ENCODE peak calls at places on chromosomes 13 and 19, in ten cellular contexts. R is NT2/D1, J is PC-3, V is tibial nerve, B is cardiac muscle cell, A is endodermal cell, I is adrenal gland, W is body of pancreas, Q is gastrocnemius medialis, Y is ovary. N is an unnamed sample.

GRCh38 chr19:55690109-55690768 is 15.2 kb downstream of the EPN1 start:
- DNase-seq in R (no peak), J (no peak), V (no peak), B (no peak), A (no peak), I (no peak), W (no peak), Q (no peak), Y (peak; percentile 30), N (peak; percentile 9)

GRCh38 chr19:54792814-54793213 is 10.6 kb upstream of the KIR2DL4 start:
- DNase-seq in R (no peak), J (no peak), V (no peak), B (no peak), A (no peak), I (peak; percentile 6), W (no peak), Q (no peak), Y (no peak), N (no peak)

GRCh38 chr19:10052602-10053360 is 33.3 kb upstream of the SHFL start:
- DNase-seq in R (no peak), J (no peak), V (no peak), B (no peak), A (no peak), I (no peak), W (peak; percentile 66), Q (no peak), Y (no peak), N (no peak)

GRCh38 chr19:42596391-42597071 is 1.8 kb upstream of the CEACAM8 start:
- DNase-seq in R (peak; percentile 3), J (peak; percentile 24), V (no peak), B (peak; percentile 32), A (peak; percentile 84), I (peak; percentile 55), W (peak; percentile 44), Q (no peak), Y (no peak), N (no peak)

GRCh38 chr19:6774821-6775707 is 2.6 kb downstream of the VAV1 start:
- DNase-seq in R (no peak), J (no peak), V (no peak), B (peak; percentile 66), A (no peak), I (peak; percentile 47), W (no peak), Q (no peak), Y (no peak), N (no peak)

GRCh38 chr19:18502236-18502632 is 19.6 kb downstream of the ELL start:
- DNase-seq in R (no peak), J (no peak), V (no peak), B (no peak), A (no peak), I (no peak), W (peak; percentile 19), Q (no peak), Y (no peak), N (no peak)

GRCh38 chr13:74778087-74778486 is 643.9 kb upstream of the KLF12 start:
- DNase-seq in R (no peak), J (no peak), V (no peak), B (no peak), A (no peak), I (no peak), W (no peak), Q (no peak), Y (no peak), N (no peak)

GRCh38 chr13:112968910-112969691 is at the start of gene MCF2L:
- DNase-seq in R (no peak), J (peak; percentile 45), V (no peak), B (peak; percentile 65), A (peak; percentile 83), I (peak; percentile 63), W (peak; percentile 78), Q (no peak), Y (peak; percentile 82), N (no peak)

GRCh38 chr19:4375164-4375619 is 25.2 kb downstream of the SH3GL1 start:
- DNase-seq in R (no peak), J (peak; percentile 95), V (no peak), B (no peak), A (peak; percentile 91), I (no peak), W (peak; percentile 77), Q (no peak), Y (no peak), N (no peak)

GRCh38 chr19:38661996-38662395 is 14.5 kb downstream of the ACTN4 start:
- DNase-seq in R (no peak), J (peak; percentile 91), V (no peak), B (no peak), A (no peak), I (no peak), W (peak; percentile 76), Q (no peak), Y (no peak), N (no peak)

GRCh38 chr19:47135156-47135555 is 4.5 kb downstream of the SAE1 start:
- DNase-seq in R (no peak), J (no peak), V (no peak), B (no peak), A (no peak), I (no peak), W (no peak), Q (no peak), Y (no peak), N (no peak)

GRCh38 chr13:44755872-44756271 is 179.7 kb upstream of the TSC22D1 start:
- DNase-seq in R (no peak), J (peak; percentile 64), V (no peak), B (peak; percentile 58), A (no peak), I (no peak), W (no peak), Q (no peak), Y (no peak), N (no peak)

GRCh38 chr19:33316521-33317284 is 14.4 kb upstream of the CEBPA start:
- DNase-seq in R (no peak), J (peak; percentile 63), V (no peak), B (no peak), A (no peak), I (no peak), W (no peak), Q (no peak), Y (no peak), N (no peak)

GRCh38 chr19:7975037-7975436 is 30.4 kb downstream of the ELAVL1 start:
- DNase-seq in R (no peak), J (no peak), V (no peak), B (no peak), A (no peak), I (peak; percentile 71), W (no peak), Q (peak; percentile 25), Y (no peak), N (peak; percentile 64)
- H3K36me3 ChIP-seq in R (peaks cover 89% of the 10 kb centered on the region), J (peaks cover 38% of the 10 kb centered on the region), V (peaks cover 94% of the 10 kb centered on the region), B (peaks cover 32% of the 10 kb centered on the region), A (peaks cover 74% of the 10 kb centered on the region), I (peaks cover 45% of the 10 kb centered on the region), W (peaks cover 15% of the 10 kb centered on the region), Q (no peaks in the 10 kb centered on the region), Y (no peaks in the 10 kb centered on the region), N (peaks cover 80% of the 10 kb centered on the region)

DNA sequence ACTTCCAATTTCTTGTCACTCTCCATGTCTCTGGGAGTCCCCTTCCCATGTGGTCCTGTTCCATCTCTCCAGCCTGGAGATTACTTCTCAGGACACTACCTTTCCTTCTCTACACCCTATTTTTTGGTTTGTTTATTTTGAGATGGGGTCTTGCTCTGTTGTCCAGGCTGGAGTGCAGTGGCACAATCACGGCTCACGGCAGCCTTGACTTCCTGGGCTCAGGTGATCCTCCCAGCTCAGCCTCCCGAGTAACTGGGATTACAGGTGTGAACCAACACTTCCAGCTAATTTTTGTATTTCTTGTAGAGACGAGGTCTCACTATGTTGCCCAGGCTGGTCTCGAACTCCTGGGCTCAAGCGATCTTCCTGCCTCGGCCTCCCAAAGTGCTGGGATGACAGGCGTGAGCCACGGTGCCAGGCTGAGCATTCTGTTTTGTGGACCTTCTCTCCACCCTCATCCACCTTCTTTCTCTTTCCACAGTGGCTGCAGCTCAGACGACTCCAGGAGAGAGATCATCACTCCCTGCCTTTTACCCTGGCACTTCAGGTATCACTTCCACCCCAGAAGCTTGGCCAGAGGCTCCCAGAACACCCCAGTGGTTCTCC is 644 bp downstream of the HCST start:
- DNase-seq in R (no peak), J (no peak), V (no peak), B (no peak), A (no peak), I (no peak), W (no peak), Q (no peak), Y (no peak), N (no peak)
- H3K4me3 ChIP-seq in R (peak overlapping the region; percentile 34), J (peak overlapping the region; percentile 42), V (no peak overlapping the region), B (no peak overlapping the region), A (peak overlapping the region; percentile 60), I (no peak overlapping the region), W (no peak overlapping the region), Q (no peak overlapping the region), Y (no peak overlapping the region), N (peak overlapping the region; percentile 12)

GRCh38 chr19:17481986-17482385 is 11.7 kb downstream of the SLC27A1 start:
- DNase-seq in R (no peak), J (no peak), V (no peak), B (no peak), A (no peak), I (no peak), W (no peak), Q (no peak), Y (no peak), N (no peak)
- H3K36me3 ChIP-seq in R (peaks cover 6% of the 10 kb centered on the region), J (no peaks in the 10 kb centered on the region), V (peaks cover 24% of the 10 kb centered on the region), B (no peaks in the 10 kb centered on the region), A (no peaks in the 10 kb centered on the region), I (peaks cover under 1% of the 10 kb centered on the region), W (no peaks in the 10 kb centered on the region), Q (no peaks in the 10 kb centered on the region), Y (no peaks in the 10 kb centered on the region), N (no peaks in the 10 kb centered on the region)

GRCh38 chr13:80131204-80131603 is 209.7 kb downstream of the SPRY2 start:
- DNase-seq in R (no peak), J (peak; percentile 47), V (peak; percentile 43), B (peak; percentile 82), A (peak; percentile 77), I (peak; percentile 71), W (peak; percentile 82), Q (peak; percentile 32), Y (peak; percentile 57), N (peak; percentile 82)

GRCh38 chr13:80137994-80138393 is 202.9 kb downstream of the SPRY2 start:
- DNase-seq in R (no peak), J (no peak), V (no peak), B (peak; percentile 20), A (no peak), I (no peak), W (no peak), Q (no peak), Y (no peak), N (no peak)

GRCh38 chr13:80134360-80134759 is 206.6 kb downstream of the SPRY2 start:
- DNase-seq in R (no peak), J (no peak), V (no peak), B (no peak), A (no peak), I (no peak), W (no peak), Q (no peak), Y (no peak), N (no peak)

GRCh38 chr13:80132741-80133601 is 208.0 kb downstream of the SPRY2 start:
- DNase-seq in R (no peak), J (peak; percentile 45), V (peak; percentile 44), B (peak; percentile 85), A (peak; percentile 61), I (peak; percentile 43), W (peak; percentile 64), Q (peak; percentile 62), Y (peak; percentile 57), N (peak; percentile 69)

DNA sequence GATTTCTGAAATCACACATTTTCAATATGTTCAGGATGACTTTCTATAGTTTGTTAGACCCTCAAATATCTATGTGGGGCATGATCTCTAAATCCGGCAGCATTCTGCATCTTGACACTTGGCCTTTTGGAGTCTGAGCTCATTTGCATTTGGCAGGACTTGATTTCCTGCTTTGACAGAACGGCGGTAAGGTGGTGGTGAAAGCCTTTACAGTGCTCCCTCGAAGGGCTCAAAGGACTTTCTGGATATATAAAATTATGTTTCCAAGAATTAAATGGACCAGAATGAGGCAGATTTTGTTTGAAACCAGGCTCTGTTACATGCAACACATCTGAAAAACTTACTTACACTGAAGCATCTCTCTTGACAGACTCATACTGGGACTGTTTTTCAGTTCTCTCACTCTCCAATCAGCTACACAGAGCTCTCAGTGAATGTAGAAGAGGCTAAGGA is 207.3 kb downstream of the SPRY2 start:
- DNase-seq in R (no peak), J (no peak), V (no peak), B (no peak), A (no peak), I (no peak), W (no peak), Q (no peak), Y (no peak), N (no peak)
- H3K4me3 ChIP-seq in R (no peak overlapping the region), J (no peak overlapping the region), V (peak overlapping the region; percentile 10), B (no peak overlapping the region), A (no peak overlapping the region), I (no peak overlapping the region), W (no peak overlapping the region), Q (peak overlapping the region; percentile 9), Y (no peak overlapping the region), N (peak overlapping the region; percentile 36)